ENCODE peak calls at places on chromosomes 1 and 21, in seven cellular contexts. One of them, this sample, is unnamed.

GRCh38 chr1:116387551-116387950 is 14.5 kb downstream of the ATP1A1 start:
- DNase-seq in PC-3: no peak
- DNase-seq in stimulated activated CD8-positive, alpha-beta memory T cell treated with anti-CD3 and anti-CD28 coated beads, Interleukin-2, amount 100 ng/mL, for 1 hour: no peak
- DNase-seq in adrenal gland: no peak
- DNase-seq in left kidney: no peak
- DNase-seq in stimulated activated CD4-positive, alpha-beta T cell treated with anti-CD3 and anti-CD28 coated beads, Interleukin-2, amount 100 ng/mL, for 48 hours: no peak
- DNase-seq in activated T-cell treated with anti-CD3 and anti-CD28 coated beads for 24 hours: no peak
- DNase-seq in this sample: no peak

GRCh38 chr1:111880866-111881837 is 108.3 kb downstream of the KCND3 start:
- DNase-seq in PC-3: no peak
- DNase-seq in stimulated activated CD8-positive, alpha-beta memory T cell treated with anti-CD3 and anti-CD28 coated beads, Interleukin-2, amount 100 ng/mL, for 1 hour: no peak
- DNase-seq in adrenal gland: no peak
- DNase-seq in left kidney: peak
- DNase-seq in stimulated activated CD4-positive, alpha-beta T cell treated with anti-CD3 and anti-CD28 coated beads, Interleukin-2, amount 100 ng/mL, for 48 hours: no peak
- DNase-seq in activated T-cell treated with anti-CD3 and anti-CD28 coated beads for 24 hours: no peak
- DNase-seq in this sample: no peak

GRCh38 chr21:31557421-31557955 is 102.0 kb upstream of the SOD1 start:
- DNase-seq in PC-3: no peak
- DNase-seq in stimulated activated CD8-positive, alpha-beta memory T cell treated with anti-CD3 and anti-CD28 coated beads, Interleukin-2, amount 100 ng/mL, for 1 hour: no peak
- DNase-seq in adrenal gland: no peak
- DNase-seq in left kidney: peak
- DNase-seq in stimulated activated CD4-positive, alpha-beta T cell treated with anti-CD3 and anti-CD28 coated beads, Interleukin-2, amount 100 ng/mL, for 48 hours: peak
- DNase-seq in activated T-cell treated with anti-CD3 and anti-CD28 coated beads for 24 hours: no peak
- DNase-seq in this sample: no peak

GRCh38 chr1:5977494-5978444 is 14.5 kb downstream of the NPHP4 start:
- DNase-seq in PC-3: no peak
- DNase-seq in stimulated activated CD8-positive, alpha-beta memory T cell treated with anti-CD3 and anti-CD28 coated beads, Interleukin-2, amount 100 ng/mL, for 1 hour: no peak
- DNase-seq in adrenal gland: no peak
- DNase-seq in left kidney: no peak
- DNase-seq in stimulated activated CD4-positive, alpha-beta T cell treated with anti-CD3 and anti-CD28 coated beads, Interleukin-2, amount 100 ng/mL, for 48 hours: no peak
- DNase-seq in activated T-cell treated with anti-CD3 and anti-CD28 coated beads for 24 hours: no peak
- DNase-seq in this sample: no peak

GRCh38 chr1:180261524-180262160 is 31.6 kb downstream of the LHX4 start:
- DNase-seq in PC-3: no peak
- DNase-seq in stimulated activated CD8-positive, alpha-beta memory T cell treated with anti-CD3 and anti-CD28 coated beads, Interleukin-2, amount 100 ng/mL, for 1 hour: no peak
- DNase-seq in adrenal gland: no peak
- DNase-seq in left kidney: no peak
- DNase-seq in stimulated activated CD4-positive, alpha-beta T cell treated with anti-CD3 and anti-CD28 coated beads, Interleukin-2, amount 100 ng/mL, for 48 hours: no peak
- DNase-seq in activated T-cell treated with anti-CD3 and anti-CD28 coated beads for 24 hours: no peak
- DNase-seq in this sample: no peak

GRCh38 chr1:18972531-18972930 is 16.1 kb upstream of the IFFO2 start:
- DNase-seq in PC-3: peak
- DNase-seq in stimulated activated CD8-positive, alpha-beta memory T cell treated with anti-CD3 and anti-CD28 coated beads, Interleukin-2, amount 100 ng/mL, for 1 hour: no peak
- DNase-seq in adrenal gland: peak
- DNase-seq in left kidney: no peak
- DNase-seq in stimulated activated CD4-positive, alpha-beta T cell treated with anti-CD3 and anti-CD28 coated beads, Interleukin-2, amount 100 ng/mL, for 48 hours: no peak
- DNase-seq in activated T-cell treated with anti-CD3 and anti-CD28 coated beads for 24 hours: no peak
- DNase-seq in this sample: no peak

GRCh38 chr1:197924516-197925123 is 7.4 kb downstream of the LHX9 start:
- DNase-seq in PC-3: peak
- DNase-seq in stimulated activated CD8-positive, alpha-beta memory T cell treated with anti-CD3 and anti-CD28 coated beads, Interleukin-2, amount 100 ng/mL, for 1 hour: no peak
- DNase-seq in adrenal gland: peak
- DNase-seq in left kidney: peak
- DNase-seq in stimulated activated CD4-positive, alpha-beta T cell treated with anti-CD3 and anti-CD28 coated beads, Interleukin-2, amount 100 ng/mL, for 48 hours: no peak
- DNase-seq in activated T-cell treated with anti-CD3 and anti-CD28 coated beads for 24 hours: no peak
- DNase-seq in this sample: no peak

GRCh38 chr1:211493865-211494653 is 2.1 kb upstream of the RD3 start:
- DNase-seq in PC-3: no peak
- DNase-seq in stimulated activated CD8-positive, alpha-beta memory T cell treated with anti-CD3 and anti-CD28 coated beads, Interleukin-2, amount 100 ng/mL, for 1 hour: no peak
- DNase-seq in adrenal gland: no peak
- DNase-seq in left kidney: no peak
- DNase-seq in stimulated activated CD4-positive, alpha-beta T cell treated with anti-CD3 and anti-CD28 coated beads, Interleukin-2, amount 100 ng/mL, for 48 hours: no peak
- DNase-seq in activated T-cell treated with anti-CD3 and anti-CD28 coated beads for 24 hours: no peak
- DNase-seq in this sample: no peak

This sample was measured in activated T-helper 1 cell treated with anti-CD3 and anti-CD28 coated beads, Interleukin-2, amount 50 U/mL, for 16 hours.